ENCODE peak calls at places on chromosomes 13 and 19, in six cellular contexts. One of them, this sample, is unnamed.
A peak's percentile ranks its signal among the peaks of the same experiment; 100 is the strongest.

GRCh38 chr13:25286308-25286968 is 850 bp downstream of the MTMR6 start:
- DNase-seq in left colon: peak; percentile 47
- DNase-seq in sigmoid colon: no peak
- DNase-seq in body of pancreas: peak; percentile 30
- DNase-seq in activated B cell treated with CpG ODN at 0.5 μM for 24 hours: no peak
- DNase-seq in activated T-helper 2 cell treated with anti-CD3 and anti-CD28 coated beads, Interferon-gamma antibody, Interleukin-2, Interleukin-4, amounts not matched to agents 10 μg/mL and 5 μg/mL and 100 μg/mL, durations not matched to agents 14 hours and 24 hours and 36 hours: peak; percentile 36
- DNase-seq in this sample: peak; percentile 61

GRCh38 chr19:55647732-55648656 is at the start of gene CCDC106:
- DNase-seq in activated B cell treated with CpG ODN at 0.5 μM for 24 hours: peak; percentile 76
- DNase-seq in body of pancreas: peak; percentile 70
- DNase-seq in left colon: peak; percentile 77
- DNase-seq in sigmoid colon: peak; percentile 88
- DNase-seq in activated T-helper 2 cell treated with anti-CD3 and anti-CD28 coated beads, Interferon-gamma antibody, Interleukin-2, Interleukin-4, amounts not matched to agents 10 μg/mL and 5 μg/mL and 100 μg/mL, durations not matched to agents 14 hours and 24 hours and 36 hours: peak; percentile 34
- DNase-seq in this sample: peak; percentile 85

GRCh38 chr13:24124789-24125476 is 35.6 kb upstream of the SPATA13 start:
- DNase-seq in activated B cell treated with CpG ODN at 0.5 μM for 24 hours: peak; percentile 18
- DNase-seq in left colon: no peak
- DNase-seq in sigmoid colon: no peak
- DNase-seq in body of pancreas: no peak
- DNase-seq in activated T-helper 2 cell treated with anti-CD3 and anti-CD28 coated beads, Interferon-gamma antibody, Interleukin-2, Interleukin-4, amounts not matched to agents 10 μg/mL and 5 μg/mL and 100 μg/mL, durations not matched to agents 14 hours and 24 hours and 36 hours: no peak
- DNase-seq in this sample: no peak

GRCh38 chr19:48608798-48609263 is 2.3 kb downstream of the SPACA4 start:
- DNase-seq in activated B cell treated with CpG ODN at 0.5 μM for 24 hours: peak; percentile 52
- DNase-seq in sigmoid colon: no peak
- DNase-seq in activated T-helper 2 cell treated with anti-CD3 and anti-CD28 coated beads, Interferon-gamma antibody, Interleukin-2, Interleukin-4, amounts not matched to agents 10 μg/mL and 5 μg/mL and 100 μg/mL, durations not matched to agents 14 hours and 24 hours and 36 hours: peak; percentile 33
- DNase-seq in left colon: peak; percentile 66
- DNase-seq in body of pancreas: no peak
- DNase-seq in this sample: no peak

GRCh38 chr19:43777163-43777700 is 3.5 kb downstream of the KCNN4 start:
- DNase-seq in activated T-helper 2 cell treated with anti-CD3 and anti-CD28 coated beads, Interferon-gamma antibody, Interleukin-2, Interleukin-4, amounts not matched to agents 10 μg/mL and 5 μg/mL and 100 μg/mL, durations not matched to agents 14 hours and 24 hours and 36 hours: no peak
- DNase-seq in body of pancreas: no peak
- DNase-seq in activated B cell treated with CpG ODN at 0.5 μM for 24 hours: no peak
- DNase-seq in sigmoid colon: no peak
- DNase-seq in left colon: no peak
- DNase-seq in this sample: no peak

GRCh38 chr19:51450730-51451307 is 7.4 kb downstream of the SIGLEC8 start:
- DNase-seq in sigmoid colon: no peak
- DNase-seq in body of pancreas: no peak
- DNase-seq in activated T-helper 2 cell treated with anti-CD3 and anti-CD28 coated beads, Interferon-gamma antibody, Interleukin-2, Interleukin-4, amounts not matched to agents 10 μg/mL and 5 μg/mL and 100 μg/mL, durations not matched to agents 14 hours and 24 hours and 36 hours: no peak
- DNase-seq in activated B cell treated with CpG ODN at 0.5 μM for 24 hours: no peak
- DNase-seq in left colon: no peak
- DNase-seq in this sample: no peak

GRCh38 chr19:9406798-9407352 is 28.5 kb downstream of the ZNF266 start:
- DNase-seq in body of pancreas: peak; percentile 76
- DNase-seq in left colon: peak; percentile 54
- DNase-seq in sigmoid colon: peak; percentile 88
- DNase-seq in activated T-helper 2 cell treated with anti-CD3 and anti-CD28 coated beads, Interferon-gamma antibody, Interleukin-2, Interleukin-4, amounts not matched to agents 10 μg/mL and 5 μg/mL and 100 μg/mL, durations not matched to agents 14 hours and 24 hours and 36 hours: peak; percentile 12
- DNase-seq in activated B cell treated with CpG ODN at 0.5 μM for 24 hours: peak; percentile 35
- DNase-seq in this sample: peak; percentile 96

GRCh38 chr19:2806736-2807378 is 12.8 kb upstream of the ZNF554 start:
- DNase-seq in sigmoid colon: no peak
- DNase-seq in body of pancreas: no peak
- DNase-seq in left colon: no peak
- DNase-seq in activated B cell treated with CpG ODN at 0.5 μM for 24 hours: no peak
- DNase-seq in activated T-helper 2 cell treated with anti-CD3 and anti-CD28 coated beads, Interferon-gamma antibody, Interleukin-2, Interleukin-4, amounts not matched to agents 10 μg/mL and 5 μg/mL and 100 μg/mL, durations not matched to agents 14 hours and 24 hours and 36 hours: no peak
- DNase-seq in this sample: no peak

GRCh38 chr19:36627057-36627456 is 21.9 kb downstream of the ZNF382 start:
- DNase-seq in activated B cell treated with CpG ODN at 0.5 μM for 24 hours: no peak
- DNase-seq in activated T-helper 2 cell treated with anti-CD3 and anti-CD28 coated beads, Interferon-gamma antibody, Interleukin-2, Interleukin-4, amounts not matched to agents 10 μg/mL and 5 μg/mL and 100 μg/mL, durations not matched to agents 14 hours and 24 hours and 36 hours: no peak
- DNase-seq in left colon: no peak
- DNase-seq in body of pancreas: no peak
- DNase-seq in sigmoid colon: no peak
- DNase-seq in this sample: no peak

GRCh38 chr13:105139380-105140285 is 1395.8 kb downstream of the EFNB2 start:
- DNase-seq in sigmoid colon: peak; percentile 56
- DNase-seq in activated T-helper 2 cell treated with anti-CD3 and anti-CD28 coated beads, Interferon-gamma antibody, Interleukin-2, Interleukin-4, amounts not matched to agents 10 μg/mL and 5 μg/mL and 100 μg/mL, durations not matched to agents 14 hours and 24 hours and 36 hours: peak; percentile 64
- DNase-seq in body of pancreas: peak; percentile 40
- DNase-seq in left colon: peak; percentile 46
- DNase-seq in activated B cell treated with CpG ODN at 0.5 μM for 24 hours: peak; percentile 26
- DNase-seq in this sample: peak; percentile 29

GRCh38 chr19:29104605-29105241 is 108.2 kb downstream of the UQCRFS1 start:
- DNase-seq in sigmoid colon: no peak
- DNase-seq in body of pancreas: no peak
- DNase-seq in left colon: no peak
- DNase-seq in activated B cell treated with CpG ODN at 0.5 μM for 24 hours: no peak
- DNase-seq in activated T-helper 2 cell treated with anti-CD3 and anti-CD28 coated beads, Interferon-gamma antibody, Interleukin-2, Interleukin-4, amounts not matched to agents 10 μg/mL and 5 μg/mL and 100 μg/mL, durations not matched to agents 14 hours and 24 hours and 36 hours: no peak
- DNase-seq in this sample: no peak

GRCh38 chr19:52898101-52898500 is 666 bp upstream of the ZNF320 start:
- DNase-seq in sigmoid colon: no peak
- DNase-seq in activated T-helper 2 cell treated with anti-CD3 and anti-CD28 coated beads, Interferon-gamma antibody, Interleukin-2, Interleukin-4, amounts not matched to agents 10 μg/mL and 5 μg/mL and 100 μg/mL, durations not matched to agents 14 hours and 24 hours and 36 hours: no peak
- DNase-seq in left colon: peak; percentile 9
- DNase-seq in activated B cell treated with CpG ODN at 0.5 μM for 24 hours: no peak
- DNase-seq in body of pancreas: no peak
- DNase-seq in this sample: no peak

GRCh38 chr13:106917673-106918652 is 350.0 kb upstream of the ARGLU1 start:
- DNase-seq in left colon: peak; percentile 76
- DNase-seq in activated T-helper 2 cell treated with anti-CD3 and anti-CD28 coated beads, Interferon-gamma antibody, Interleukin-2, Interleukin-4, amounts not matched to agents 10 μg/mL and 5 μg/mL and 100 μg/mL, durations not matched to agents 14 hours and 24 hours and 36 hours: peak; percentile 67
- DNase-seq in body of pancreas: peak; percentile 77
- DNase-seq in sigmoid colon: peak; percentile 78
- DNase-seq in activated B cell treated with CpG ODN at 0.5 μM for 24 hours: peak; percentile 56
- DNase-seq in this sample: peak; percentile 82

GRCh38 chr13:21322304-21322965 is 136.7 kb downstream of the ZDHHC20 start:
- DNase-seq in sigmoid colon: no peak
- DNase-seq in body of pancreas: no peak
- DNase-seq in activated T-helper 2 cell treated with anti-CD3 and anti-CD28 coated beads, Interferon-gamma antibody, Interleukin-2, Interleukin-4, amounts not matched to agents 10 μg/mL and 5 μg/mL and 100 μg/mL, durations not matched to agents 14 hours and 24 hours and 36 hours: no peak
- DNase-seq in activated B cell treated with CpG ODN at 0.5 μM for 24 hours: no peak
- DNase-seq in left colon: no peak
- DNase-seq in this sample: no peak

GRCh38 chr13:107834717-107835116 is 380.6 kb downstream of the LIG4 start:
- DNase-seq in body of pancreas: no peak
- DNase-seq in activated T-helper 2 cell treated with anti-CD3 and anti-CD28 coated beads, Interferon-gamma antibody, Interleukin-2, Interleukin-4, amounts not matched to agents 10 μg/mL and 5 μg/mL and 100 μg/mL, durations not matched to agents 14 hours and 24 hours and 36 hours: no peak
- DNase-seq in activated B cell treated with CpG ODN at 0.5 μM for 24 hours: no peak
- DNase-seq in left colon: no peak
- DNase-seq in sigmoid colon: no peak
- DNase-seq in this sample: no peak

GRCh38 chr19:23789246-23789645 is 30.6 kb upstream of the ZNF681 start:
- DNase-seq in left colon: no peak
- DNase-seq in activated T-helper 2 cell treated with anti-CD3 and anti-CD28 coated beads, Interferon-gamma antibody, Interleukin-2, Interleukin-4, amounts not matched to agents 10 μg/mL and 5 μg/mL and 100 μg/mL, durations not matched to agents 14 hours and 24 hours and 36 hours: no peak
- DNase-seq in body of pancreas: no peak
- DNase-seq in activated B cell treated with CpG ODN at 0.5 μM for 24 hours: no peak
- DNase-seq in sigmoid colon: no peak
- DNase-seq in this sample: no peak

GRCh38 chr19:29896790-29897189 is 45.2 kb upstream of the URI1 start:
- DNase-seq in body of pancreas: no peak
- DNase-seq in left colon: no peak
- DNase-seq in activated T-helper 2 cell treated with anti-CD3 and anti-CD28 coated beads, Interferon-gamma antibody, Interleukin-2, Interleukin-4, amounts not matched to agents 10 μg/mL and 5 μg/mL and 100 μg/mL, durations not matched to agents 14 hours and 24 hours and 36 hours: no peak
- DNase-seq in activated B cell treated with CpG ODN at 0.5 μM for 24 hours: no peak
- DNase-seq in sigmoid colon: no peak
- DNase-seq in this sample: no peak

GRCh38 chr13:108086678-108087077 is 128.7 kb downstream of the LIG4 start:
- DNase-seq in activated B cell treated with CpG ODN at 0.5 μM for 24 hours: no peak
- DNase-seq in left colon: no peak
- DNase-seq in activated T-helper 2 cell treated with anti-CD3 and anti-CD28 coated beads, Interferon-gamma antibody, Interleukin-2, Interleukin-4, amounts not matched to agents 10 μg/mL and 5 μg/mL and 100 μg/mL, durations not matched to agents 14 hours and 24 hours and 36 hours: no peak
- DNase-seq in body of pancreas: peak; percentile 52
- DNase-seq in sigmoid colon: no peak
- DNase-seq in this sample: peak; percentile 60

GRCh38 chr13:28657784-28658538 is 969 bp upstream of the POMP start:
- DNase-seq in sigmoid colon: no peak
- DNase-seq in left colon: no peak
- DNase-seq in body of pancreas: no peak
- DNase-seq in activated T-helper 2 cell treated with anti-CD3 and anti-CD28 coated beads, Interferon-gamma antibody, Interleukin-2, Interleukin-4, amounts not matched to agents 10 μg/mL and 5 μg/mL and 100 μg/mL, durations not matched to agents 14 hours and 24 hours and 36 hours: no peak
- DNase-seq in activated B cell treated with CpG ODN at 0.5 μM for 24 hours: no peak
- DNase-seq in this sample: no peak

This sample was measured in testis.